ENCODE peak calls at places on chromosomes 6 and 20, in ten cellular contexts. F is GM10248; Y is astrocyte of the cerebellum; Q is CD4-positive, alpha-beta T cell; N is heart right ventricle; O is sigmoid colon; P is transverse colon; A is prostate gland; D is thoracic aorta; R is NB4. C is an unnamed sample.

GRCh38 chr20:19756756-19757486 is 1.1 kb upstream of the RIN2 start:
- DNase-seq in F (no peak), Y (no peak), Q (no peak), N (no peak), O (peak), P (no peak), A (no peak), D (no peak), R (no peak), C (no peak)

GRCh38 chr6:163837681-163838431 is 423.3 kb downstream of the QKI start:
- DNase-seq in F (no peak), Y (no peak), Q (no peak), N (no peak), O (no peak), P (no peak), A (no peak), D (no peak), R (no peak), C (no peak)

GRCh38 chr20:25178563-25179438 is 16.7 kb upstream of the ENTPD6 start:
- DNase-seq in F (peak), Y (peak), Q (no peak), N (no peak), O (peak), P (no peak), A (no peak), D (no peak), R (peak), C (no peak)

GRCh38 chr6:147166360-147166944 is 37.8 kb upstream of the STXBP5 start:
- DNase-seq in F (no peak), Y (no peak), Q (no peak), N (no peak), O (no peak), P (no peak), A (no peak), D (no peak), R (peak), C (no peak)

GRCh38 chr6:33725891-33726673 is 14.6 kb upstream of the UQCC2 start:
- DNase-seq in F (no peak), Y (no peak), Q (no peak), N (no peak), O (no peak), P (no peak), A (no peak), D (no peak), R (no peak), C (no peak)

GRCh38 chr6:74598473-74599393 is 607.1 kb downstream of the COL12A1 start:
- DNase-seq in F (peak), Y (no peak), Q (no peak), N (no peak), O (no peak), P (no peak), A (no peak), D (no peak), R (no peak), C (no peak)

GRCh38 chr6:131789219-131789618 is 18.6 kb upstream of the ENPP1 start:
- DNase-seq in F (no peak), Y (no peak), Q (no peak), N (no peak), O (no peak), P (no peak), A (no peak), D (no peak), R (peak), C (no peak)

GRCh38 chr6:150006961-150007464 is 18.3 kb downstream of the RAET1L start:
- DNase-seq in F (peak), Y (no peak), Q (no peak), N (no peak), O (no peak), P (no peak), A (no peak), D (no peak), R (peak), C (no peak)

GRCh38 chr6:16450821-16451220 is 212.4 kb downstream of the GMPR start:
- DNase-seq in F (no peak), Y (no peak), Q (no peak), N (no peak), O (no peak), P (no peak), A (no peak), D (no peak), R (no peak), C (no peak)

GRCh38 chr20:24783631-24784492 is 165.2 kb upstream of the CST7 start:
- DNase-seq in F (no peak), Y (no peak), Q (no peak), N (no peak), O (peak), P (peak), A (no peak), D (no peak), R (peak), C (no peak)

GRCh38 chr20:15220009-15220656 is 882.7 kb upstream of the FLRT3 start:
- DNase-seq in F (no peak), Y (no peak), Q (no peak), N (no peak), O (no peak), P (no peak), A (no peak), D (no peak), R (no peak), C (no peak)

GRCh38 chr6:26156850-26157149 is 69.6 kb downstream of the HFE start:
- DNase-seq in F (no peak), Y (no peak), Q (no peak), N (no peak), O (peak), P (no peak), A (peak), D (no peak), R (no peak), C (no peak)

GRCh38 chr6:133817460-133818047 is 71.4 kb upstream of the TCF21 start:
- DNase-seq in F (peak), Y (no peak), Q (peak), N (no peak), O (no peak), P (peak), A (no peak), D (no peak), R (peak), C (no peak)

GRCh38 chr20:61443541-61444126 is 191.6 kb downstream of the CDH4 start:
- DNase-seq in F (no peak), Y (peak), Q (no peak), N (no peak), O (no peak), P (no peak), A (no peak), D (no peak), R (no peak), C (no peak)

GRCh38 chr6:16391451-16391912 is 153.1 kb downstream of the GMPR start:
- DNase-seq in F (no peak), Y (no peak), Q (no peak), N (no peak), O (no peak), P (no peak), A (no peak), D (no peak), R (no peak), C (no peak)

GRCh38 chr20:46797201-46797600 is 87.8 kb downstream of the SLC2A10 start:
- DNase-seq in F (no peak), Y (no peak), Q (no peak), N (no peak), O (no peak), P (no peak), A (no peak), D (no peak), R (no peak), C (no peak)

GRCh38 chr6:118283759-118284158 is 264.3 kb upstream of the PLN start:
- DNase-seq in F (peak), Y (peak), Q (peak), N (no peak), O (peak), P (peak), A (peak), D (no peak), R (peak), C (no peak)

GRCh38 chr6:108561742-108562502 is 1.2 kb downstream of the FOXO3 start:
- DNase-seq in F (no peak), Y (no peak), Q (no peak), N (peak), O (peak), P (peak), A (peak), D (no peak), R (peak), C (peak)

GRCh38 chr6:108559884-108560462 is 744 bp upstream of the FOXO3 start:
- DNase-seq in F (no peak), Y (peak), Q (peak), N (no peak), O (peak), P (peak), A (peak), D (peak), R (peak), C (no peak)

GRCh38 chr6:108559097-108559883 is 1.4 kb upstream of the FOXO3 start:
- DNase-seq in F (peak), Y (peak), Q (peak), N (peak), O (peak), P (peak), A (peak), D (peak), R (peak), C (peak)

GRCh38 chr6:108562503-108562993 is 1.8 kb downstream of the FOXO3 start:
- DNase-seq in F (no peak), Y (no peak), Q (no peak), N (peak), O (peak), P (peak), A (peak), D (peak), R (peak), C (no peak)

GRCh38 chr6:108560463-108561308 is at the start of gene FOXO3:
- DNase-seq in F (peak), Y (peak), Q (peak), N (peak), O (peak), P (peak), A (peak), D (peak), R (peak), C (peak)
- TF ChIP-seq CTCF in F (no peak), Y (no peak), Q (no peak), N (no peak), O (no peak), P (no peak), A (no peak), D (no peak), R (no peak), C (no peak)

GRCh38 chr6:42393339-42393738 is 58.4 kb downstream of the TRERF1 start:
- DNase-seq in F (no peak), Y (no peak), Q (no peak), N (no peak), O (no peak), P (peak), A (no peak), D (no peak), R (no peak), C (no peak)

GRCh38 chr6:42394881-42395620 is 56.7 kb downstream of the TRERF1 start:
- DNase-seq in F (no peak), Y (no peak), Q (no peak), N (no peak), O (no peak), P (no peak), A (no peak), D (no peak), R (peak), C (no peak)

GRCh38 chr6:42394151-42394550 is 57.6 kb downstream of the TRERF1 start:
- DNase-seq in F (no peak), Y (no peak), Q (no peak), N (no peak), O (no peak), P (no peak), A (no peak), D (no peak), R (no peak), C (no peak)

GRCh38 chr6:42391441-42391840 is 60.3 kb downstream of the TRERF1 start:
- DNase-seq in F (no peak), Y (no peak), Q (no peak), N (no peak), O (no peak), P (no peak), A (no peak), D (no peak), R (no peak), C (no peak)

DNA sequence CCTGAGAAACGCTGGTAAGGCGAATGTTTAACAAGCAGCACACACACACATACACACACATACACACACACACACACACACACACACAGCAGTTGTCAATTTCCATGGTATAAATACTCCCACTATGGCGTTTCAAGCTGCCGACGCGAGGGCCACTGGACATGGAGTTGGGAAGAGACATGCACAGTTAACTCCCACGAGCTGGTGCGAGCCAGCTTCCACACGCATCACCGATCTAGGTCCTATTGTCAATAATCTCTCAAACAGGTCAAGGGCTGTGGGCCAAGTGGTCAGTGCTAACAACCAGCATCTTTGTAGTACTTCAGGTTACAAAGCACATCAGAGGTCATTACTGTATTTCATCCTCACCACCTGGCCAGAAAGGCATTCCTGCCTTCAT is 58.9 kb downstream of the TRERF1 start:
- DNase-seq in F (no peak), Y (no peak), Q (no peak), N (no peak), O (no peak), P (no peak), A (no peak), D (no peak), R (no peak), C (no peak)
- TF ChIP-seq CTCF in F (no peak), Y (no peak), Q (no peak), N (no peak), O (no peak), P (no peak), A (no peak), D (no peak), R (no peak), C (no peak)

GRCh38 chr20:884983-885952 is 30.9 kb downstream of the ANGPT4 start:
- DNase-seq in F (no peak), Y (no peak), Q (no peak), N (peak), O (no peak), P (no peak), A (peak), D (no peak), R (peak), C (no peak)
- TF ChIP-seq CTCF in F (no peak), Y (no peak), Q (no peak), N (peak), O (no peak), P (no peak), A (peak), D (no peak), R (no peak), C (no peak)

DNA sequence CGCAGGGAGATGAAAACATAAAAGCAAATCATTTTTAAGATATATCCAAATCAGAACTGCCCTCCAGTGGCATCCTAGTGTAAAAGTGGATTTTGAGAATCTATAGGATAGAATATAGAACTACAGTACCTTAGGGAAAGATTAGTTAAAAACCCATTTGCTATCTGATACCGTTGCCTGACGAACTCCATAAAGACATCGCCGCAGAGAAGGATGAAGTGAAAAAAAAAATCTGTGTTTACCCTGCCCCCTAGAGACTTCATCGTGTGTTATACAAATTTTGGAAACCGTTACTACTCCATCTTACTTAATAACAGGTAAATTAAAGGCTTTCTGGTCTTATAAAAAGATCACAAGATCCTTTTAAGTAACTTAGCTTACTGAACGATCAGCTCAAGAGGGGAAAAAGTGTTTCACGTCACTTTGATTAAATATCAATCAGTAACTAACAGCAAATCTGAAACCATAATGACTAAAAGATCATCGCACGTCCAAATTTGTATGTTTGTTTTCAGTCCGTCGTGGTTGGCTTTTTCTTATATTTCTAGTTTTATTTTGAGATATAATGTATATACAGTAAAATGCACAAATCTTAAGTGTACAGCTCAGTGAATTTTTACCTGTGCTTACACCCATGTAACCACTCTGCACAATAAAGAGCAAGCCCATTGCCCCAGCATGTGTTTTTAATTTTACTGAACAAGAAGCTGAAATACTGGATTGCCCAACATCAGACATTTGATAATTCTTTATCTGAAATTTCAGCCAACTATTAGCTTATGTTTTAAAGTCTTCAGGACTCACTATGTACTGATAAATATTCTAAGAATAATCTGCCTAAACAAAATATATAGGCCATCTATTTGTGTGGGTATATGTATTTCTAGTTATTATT is 879 bp upstream of the MCM3 start:
- DNase-seq in F (no peak), Y (no peak), Q (no peak), N (no peak), O (no peak), P (no peak), A (no peak), D (no peak), R (peak), C (no peak)
- TF ChIP-seq CTCF in F (peak), Y (peak), Q (peak), N (no peak), O (no peak), P (no peak), A (peak), D (no peak), R (no peak), C (peak)

GRCh38 chr6:169752074-169752623 is 727 bp downstream of the ERMARD start:
- DNase-seq in F (no peak), Y (no peak), Q (no peak), N (no peak), O (no peak), P (no peak), A (no peak), D (no peak), R (peak), C (no peak)

GRCh38 chr6:169746556-169746955 is 4.8 kb downstream of the DYNLT2 start:
- DNase-seq in F (no peak), Y (no peak), Q (no peak), N (no peak), O (no peak), P (no peak), A (no peak), D (no peak), R (no peak), C (no peak)

GRCh38 chr6:169755162-169755561 is 3.7 kb downstream of the ERMARD start:
- DNase-seq in F (no peak), Y (no peak), Q (no peak), N (no peak), O (no peak), P (no peak), A (no peak), D (no peak), R (no peak), C (no peak)

GRCh38 chr6:169751242-169752073 is at the start of the genes DYNLT2 and ERMARD:
- DNase-seq in F (peak), Y (peak), Q (peak), N (peak), O (peak), P (peak), A (peak), D (peak), R (peak), C (peak)
- TF ChIP-seq CTCF in F (no peak), Y (no peak), Q (no peak), N (no peak), O (peak), P (peak), A (peak), D (peak), R (no peak), C (no peak)

DNA sequence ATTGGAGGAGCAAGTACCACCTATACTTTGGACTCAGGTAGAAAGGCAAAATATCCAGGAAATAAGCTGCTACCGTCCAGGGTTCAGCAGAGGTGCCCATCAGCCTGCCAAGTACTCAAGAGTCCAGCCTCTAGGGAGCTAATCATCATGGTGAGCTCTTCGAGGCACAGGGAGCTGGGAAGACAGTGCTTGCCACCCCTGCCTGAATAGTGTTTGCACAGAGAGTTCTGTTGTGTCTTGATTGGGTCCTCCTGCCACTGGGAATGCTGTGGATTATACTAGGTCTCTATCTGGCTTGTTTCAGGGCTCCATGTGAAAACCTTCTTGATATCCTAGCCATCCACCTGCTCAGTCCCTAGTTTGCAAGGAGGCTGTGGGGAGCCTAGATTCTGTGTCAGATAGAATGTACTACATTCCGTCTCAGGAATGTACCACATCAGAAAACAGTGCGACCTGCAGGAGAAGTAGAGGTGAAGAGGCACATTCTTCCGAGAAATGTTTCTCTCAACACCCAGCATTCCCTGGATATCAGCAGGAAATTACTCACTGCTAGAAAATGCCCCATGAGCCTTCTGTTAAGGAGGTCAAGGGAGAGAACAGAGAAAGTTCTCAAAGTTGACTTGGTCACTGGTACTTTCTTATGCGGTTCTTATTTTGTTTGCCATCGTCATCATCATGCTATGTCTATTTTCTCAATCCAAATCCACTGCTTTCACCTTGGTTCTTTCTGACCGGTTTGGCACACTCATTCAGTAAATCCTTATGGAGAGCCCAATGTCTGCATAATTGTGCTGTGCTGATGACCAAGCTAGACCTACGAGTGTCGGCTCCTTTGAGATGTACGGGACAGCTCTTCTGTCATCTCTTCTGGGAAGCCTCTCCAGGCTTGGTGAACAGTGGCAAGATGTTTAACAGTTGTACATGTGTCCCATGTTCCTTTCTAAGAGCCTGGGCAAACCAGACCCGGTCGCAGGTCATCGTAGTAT is 30.7 kb downstream of the PTPN1 start:
- DNase-seq in F (no peak), Y (peak), Q (no peak), N (no peak), O (no peak), P (no peak), A (no peak), D (peak), R (no peak), C (no peak)
- TF ChIP-seq CTCF in F (no peak), Y (peak), Q (no peak), N (no peak), O (no peak), P (no peak), A (no peak), D (no peak), R (no peak), C (no peak)